ENCODE peak calls at places on chromosomes 11 and 22, in six cellular contexts. G is stimulated activated CD8-positive, alpha-beta memory T cell treated with anti-CD3 and anti-CD28 coated beads, Interleukin-4, amount 100 ng/mL, for 1 hour; M is AG10803; Y is mammary epithelial cell; N is astrocyte of the hippocampus; K is Ammon's horn. T is an unnamed sample.

GRCh38 chr11:73366265-73366610 is 10.0 kb upstream of the RELT start:
- DNase-seq in G (no peak), M (no peak), Y (no peak), N (no peak), K (no peak), T (no peak)

GRCh38 chr11:73143126-73143838 is 1.2 kb upstream of the FCHSD2 start:
- DNase-seq in G (no peak), M (no peak), Y (no peak), N (no peak), K (peak), T (no peak)

GRCh38 chr22:19075404-19075803 is 46.8 kb downstream of the DGCR2 start:
- DNase-seq in G (no peak), M (no peak), Y (no peak), N (no peak), K (no peak), T (no peak)

GRCh38 chr11:112292785-112293407 is 32.2 kb upstream of the PLET1 start:
- DNase-seq in G (no peak), M (peak), Y (peak), N (peak), K (no peak), T (peak)

GRCh38 chr11:129023968-129024676 is 81.5 kb upstream of the TP53AIP1 start:
- DNase-seq in G (no peak), M (no peak), Y (peak), N (no peak), K (peak), T (peak)

GRCh38 chr22:38034278-38034882 is 22.8 kb upstream of the PICK1 start:
- DNase-seq in G (no peak), M (peak), Y (peak), N (peak), K (peak), T (peak)

GRCh38 chr11:72144807-72145565 is 9.5 kb downstream of the FOLR3 start:
- DNase-seq in G (no peak), M (peak), Y (peak), N (peak), K (no peak), T (peak)

GRCh38 chr22:22854466-22854865 is 33.1 kb upstream of the IGLL5 start:
- DNase-seq in G (no peak), M (no peak), Y (no peak), N (no peak), K (no peak), T (no peak)

GRCh38 chr11:99432677-99433076 is 411.9 kb downstream of the CNTN5 start:
- DNase-seq in G (no peak), M (no peak), Y (no peak), N (no peak), K (no peak), T (no peak)

GRCh38 chr11:126914941-126915340 is 85.6 kb downstream of the KIRREL3 start:
- DNase-seq in G (no peak), M (peak), Y (no peak), N (peak), K (no peak), T (peak)

T was measured in AG20443.